ENCODE peak calls at places on chromosomes 16 and 17, in four cellular contexts. U is endothelial cell of umbilical vein, K is psoas muscle, Q is ascending aorta. T is an unnamed sample. For H3K4me1, the result is how much of the 10 kb centered on the place peaks cover.

GRCh38 chr16:4053663-4054479 is 62.4 kb downstream of the ADCY9 start:
- DNase-seq in U (peak), K (peak), Q (peak), T (no peak)

GRCh38 chr17:80487511-80487910 is 11.1 kb upstream of the NPTX1 start:
- DNase-seq in U (no peak), K (no peak), Q (no peak), T (no peak)

GRCh38 chr16:22813223-22813945 is 578 bp upstream of the HS3ST2 start:
- DNase-seq in U (peak), K (peak), Q (peak), T (peak)

GRCh38 chr16:67993207-67994036 is 5.9 kb downstream of the DPEP2 start:
- DNase-seq in U (peak), K (peak), Q (peak), T (peak)

GRCh38 chr17:34081269-34081668 is 173.8 kb upstream of the CCL2 start:
- DNase-seq in U (no peak), K (no peak), Q (no peak), T (no peak)

GRCh38 chr16:67723151-67723915 is 4.2 kb upstream of the GFOD2 start:
- DNase-seq in U (no peak), K (no peak), Q (no peak), T (no peak)

GRCh38 chr16:79677799-79678525 is 77.4 kb upstream of the MAF start:
- DNase-seq in U (no peak), K (no peak), Q (no peak), T (no peak)

GRCh38 chr16:49484454-49484853 is 110.8 kb downstream of the C16orf78 start:
- DNase-seq in U (no peak), K (peak), Q (peak), T (no peak)

GRCh38 chr17:74059471-74059870 is 144.0 kb upstream of the RPL38 start:
- DNase-seq in U (no peak), K (no peak), Q (no peak), T (no peak)

GRCh38 chr17:61253293-61253801 is 146.3 kb upstream of the TBX2 start:
- DNase-seq in U (no peak), K (peak), Q (no peak), T (no peak)

GRCh38 chr17:12789976-12790805 is 893 bp downstream of the ARHGAP44 start:
- DNase-seq in U (no peak), K (no peak), Q (no peak), T (peak)

GRCh38 chr16:56279132-56279531 is 87.8 kb downstream of the GNAO1 start:
- DNase-seq in U (no peak), K (no peak), Q (no peak), T (no peak)

DNA sequence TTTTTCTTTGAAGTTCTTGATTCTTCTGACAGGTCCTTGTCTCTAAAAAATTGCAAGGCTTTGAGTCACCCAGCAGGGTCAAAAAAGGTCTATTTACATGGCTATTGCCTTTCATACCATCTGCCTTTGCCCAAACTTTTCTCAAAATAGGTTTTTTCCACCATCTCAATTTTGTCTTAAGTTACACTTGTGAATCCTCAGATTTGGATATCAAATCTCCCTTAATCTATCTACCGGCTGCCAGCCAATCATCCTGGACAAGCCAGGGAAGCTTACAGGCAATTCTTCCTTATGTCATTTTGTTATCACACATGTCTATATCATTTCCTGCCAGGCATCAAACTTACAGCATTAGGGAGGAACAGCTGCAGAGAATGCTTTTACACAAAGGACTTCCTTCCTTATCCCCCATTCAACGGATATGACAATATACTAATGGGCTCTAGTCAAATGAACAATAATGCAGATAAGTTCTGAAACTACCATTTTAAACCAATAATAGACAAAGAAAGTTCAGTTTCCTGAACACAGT is 104.1 kb upstream of the CORO6 start:
- DNase-seq in U (peak), K (no peak), Q (no peak), T (no peak)
- H3K4me1 ChIP-seq in U (under half), K (under half), Q (under half), T (under half)

GRCh38 chr16:11571549-11571948 is 15.2 kb downstream of the LITAF start:
- DNase-seq in U (no peak), K (no peak), Q (no peak), T (no peak)
- H3K4me1 ChIP-seq in U (under half), K (under half), Q (under half), T (under half)

GRCh38 chr17:49972486-49973270 is 3.7 kb downstream of the DLX4 start:
- DNase-seq in U (no peak), K (no peak), Q (no peak), T (no peak)
- H3K4me1 ChIP-seq in U (under half), K (under half), Q (under half), T (under half)

GRCh38 chr17:76188213-76189060 is 47.4 kb upstream of the FOXJ1 start:
- DNase-seq in U (no peak), K (no peak), Q (no peak), T (no peak)
- H3K4me1 ChIP-seq in U (under half), K (under half), Q (under half), T (under half)

GRCh38 chr17:4716081-4716480 is 5.6 kb downstream of the ARRB2 start:
- DNase-seq in U (no peak), K (no peak), Q (no peak), T (no peak)

GRCh38 chr17:4717791-4718190 is 7.4 kb downstream of the ARRB2 start:
- DNase-seq in U (no peak), K (no peak), Q (no peak), T (no peak)

GRCh38 chr17:4719684-4720221 is 9.3 kb downstream of the ARRB2 start:
- DNase-seq in U (peak), K (no peak), Q (no peak), T (no peak)

GRCh38 chr17:4719146-4719545 is 8.7 kb downstream of the ARRB2 start:
- DNase-seq in U (no peak), K (no peak), Q (no peak), T (no peak)

DNA sequence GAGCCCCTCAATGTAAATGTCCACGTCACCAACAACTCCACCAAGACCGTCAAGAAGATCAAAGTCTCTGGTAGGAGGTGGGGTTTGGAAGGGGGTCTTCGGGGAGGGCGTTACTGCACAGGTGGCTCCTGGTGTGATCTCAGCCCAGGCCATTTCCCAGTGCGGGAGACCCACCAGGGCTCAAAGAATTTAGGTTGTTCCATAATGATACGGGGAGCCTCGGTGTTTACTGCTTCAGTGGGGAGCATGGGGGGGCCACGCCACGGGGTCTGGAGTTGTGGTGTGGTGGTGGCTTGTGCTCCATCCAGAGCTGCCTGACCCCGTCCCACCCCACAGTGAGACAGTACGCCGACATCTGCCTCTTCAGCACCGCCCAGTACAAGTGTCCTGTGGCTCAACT is 7.8 kb downstream of the ARRB2 start:
- DNase-seq in U (no peak), K (no peak), Q (no peak), T (no peak)
- H3K4me1 ChIP-seq in U (under half), K (under half), Q (under half), T (under half)

DNA sequence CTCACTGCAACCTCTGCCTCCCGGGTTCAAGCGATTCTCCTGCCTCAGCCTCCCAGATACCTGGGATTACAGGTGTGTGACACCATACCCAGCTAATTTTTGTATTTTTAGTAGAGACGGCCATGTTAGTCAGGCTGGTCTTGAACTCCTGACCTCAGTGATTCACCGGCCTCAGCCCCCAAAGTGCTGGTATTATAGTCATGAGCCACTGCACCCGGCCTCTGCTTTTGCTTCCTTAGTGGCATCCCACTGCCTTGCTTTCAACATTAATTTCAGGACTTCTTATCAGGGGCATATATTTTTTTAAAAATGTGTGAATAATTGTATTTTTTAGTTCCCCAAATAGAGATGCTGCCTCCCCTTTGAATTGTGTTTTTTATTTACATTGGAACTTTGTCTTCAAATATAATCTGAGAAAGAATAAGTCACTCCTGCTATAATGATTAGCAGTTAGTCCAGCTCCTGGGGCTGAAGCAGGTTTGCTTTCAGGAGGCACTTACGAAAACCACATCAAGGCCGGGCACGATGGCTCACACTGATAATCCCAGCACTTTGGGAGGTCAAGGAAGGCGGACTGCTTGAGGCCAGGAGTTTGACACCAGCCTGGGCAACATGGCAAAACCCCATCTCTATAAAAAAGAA is 98.9 kb downstream of the SYCE1L start:
- DNase-seq in U (peak), K (no peak), Q (no peak), T (no peak)
- H3K4me1 ChIP-seq in U (under half), K (under half), Q (under half), T (under half)

GRCh38 chr17:29640981-29641642 is 18.4 kb upstream of the CORO6 start:
- DNase-seq in U (peak), K (no peak), Q (no peak), T (no peak)
- H3K4me1 ChIP-seq in U (half or more), K (half or more), Q (half or more), T (under half)

T was measured in Caco-2.